ENCODE peak calls at places on chromosomes 16 and 17, in five cellular contexts. One of them, this sample, is unnamed.

GRCh38 chr17:81099888-81100287 is 64.9 kb downstream of the BAIAP2 start:
- DNase-seq in HepG2: no peak
- DNase-seq in K562: no peak
- DNase-seq in A549: no peak
- DNase-seq in H1: no peak
- DNase-seq in this sample: no peak

GRCh38 chr16:8885674-8886592 is 3.8 kb downstream of the LITAFD start:
- DNase-seq in K562: no peak
- DNase-seq in HepG2: peak; percentile 46
- DNase-seq in A549: no peak
- DNase-seq in H1: no peak
- DNase-seq in this sample: peak; percentile 51

GRCh38 chr17:62802531-62803205 is 5.4 kb downstream of the MARCHF10 start:
- DNase-seq in H1: no peak
- DNase-seq in K562: no peak
- DNase-seq in A549: no peak
- DNase-seq in HepG2: no peak
- DNase-seq in this sample: no peak

GRCh38 chr17:81239714-81240555 is 817 bp downstream of the NDUFAF8 start:
- DNase-seq in A549: peak; percentile 60
- DNase-seq in K562: peak; percentile 48
- DNase-seq in H1: no peak
- DNase-seq in HepG2: no peak
- DNase-seq in this sample: peak; percentile 6

GRCh38 chr16:81996664-81997529 is 14.4 kb downstream of the SDR42E1 start:
- DNase-seq in H1: no peak
- DNase-seq in A549: peak; percentile 51
- DNase-seq in HepG2: peak; percentile 52
- DNase-seq in K562: peak; percentile 45
- DNase-seq in this sample: peak; percentile 57

GRCh38 chr17:29433551-29433950 is 43.4 kb downstream of the TAOK1 start:
- DNase-seq in HepG2: no peak
- DNase-seq in H1: no peak
- DNase-seq in K562: no peak
- DNase-seq in A549: no peak
- DNase-seq in this sample: no peak

GRCh38 chr16:69859105-69859969 is 91.8 kb upstream of the CLEC18A start:
- DNase-seq in K562: peak; percentile 65
- DNase-seq in A549: peak; percentile 57
- DNase-seq in HepG2: peak; percentile 93
- DNase-seq in H1: peak; percentile 25
- DNase-seq in this sample: no peak

GRCh38 chr17:36136439-36136838 is 32.8 kb downstream of the CCL4 start:
- DNase-seq in HepG2: no peak
- DNase-seq in H1: no peak
- DNase-seq in K562: no peak
- DNase-seq in A549: no peak
- DNase-seq in this sample: no peak

GRCh38 chr17:49198206-49198605 is 12.2 kb downstream of the GNGT2 start:
- DNase-seq in HepG2: no peak
- DNase-seq in A549: no peak
- DNase-seq in H1: no peak
- DNase-seq in K562: no peak
- DNase-seq in this sample: no peak

GRCh38 chr16:84735846-84736586 is 36.2 kb downstream of the USP10 start:
- DNase-seq in K562: no peak
- DNase-seq in HepG2: peak; percentile 46
- DNase-seq in H1: no peak
- DNase-seq in A549: no peak
- DNase-seq in this sample: no peak

GRCh38 chr17:30605523-30605922 is 128.3 kb downstream of the GOSR1 start:
- DNase-seq in HepG2: no peak
- DNase-seq in K562: no peak
- DNase-seq in H1: no peak
- DNase-seq in A549: no peak
- DNase-seq in this sample: no peak

GRCh38 chr16:21156767-21157467 is 1.6 kb upstream of the LDAF1 start:
- DNase-seq in K562: peak; percentile 67
- DNase-seq in A549: peak; percentile 69
- DNase-seq in HepG2: peak; percentile 79
- DNase-seq in H1: no peak
- DNase-seq in this sample: peak; percentile 83

DNA sequence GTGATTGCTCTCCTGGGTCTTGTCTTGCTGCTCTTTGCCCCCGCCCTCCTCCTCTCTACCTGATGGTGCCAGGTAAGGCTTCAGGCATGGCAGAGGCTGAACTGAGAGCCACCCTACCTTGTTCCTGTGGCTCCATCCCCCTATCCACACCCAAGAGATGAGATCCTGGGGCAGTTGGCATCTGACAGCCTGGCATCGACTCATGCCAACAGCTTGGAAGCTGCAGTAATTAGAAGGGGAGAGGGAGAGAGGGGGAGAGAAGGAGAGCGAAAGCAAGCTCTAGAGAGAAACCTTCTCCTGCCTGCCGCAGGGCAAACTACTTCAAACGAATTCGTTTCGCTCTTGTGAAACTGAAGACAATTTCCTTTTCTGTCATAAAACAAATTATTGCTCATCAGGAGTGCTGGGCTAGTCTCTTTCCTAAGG is 13.8 kb upstream of the SP6 start:
- DNase-seq in HepG2: no peak
- DNase-seq in A549: no peak
- DNase-seq in H1: no peak
- DNase-seq in K562: no peak
- DNase-seq in this sample: no peak
- H3K27ac ChIP-seq in HepG2: no peak overlapping the region
- H3K27ac ChIP-seq in A549: peak overlapping the region; percentile 38
- H3K27ac ChIP-seq in H1: no peak overlapping the region
- H3K27ac ChIP-seq in K562: no peak overlapping the region
- H3K27ac ChIP-seq in this sample: no peak overlapping the region

GRCh38 chr16:47565454-47565853 is 104.3 kb downstream of the PHKB start:
- DNase-seq in HepG2: no peak
- DNase-seq in A549: no peak
- DNase-seq in H1: no peak
- DNase-seq in K562: no peak
- DNase-seq in this sample: peak; percentile 66
- TF ChIP-seq MAFK in HepG2: no peak
- TF ChIP-seq MAFK in A549: no peak
- TF ChIP-seq MAFK in H1: no peak
- TF ChIP-seq MAFK in K562: no peak
- TF ChIP-seq MAFK in this sample: no peak

DNA sequence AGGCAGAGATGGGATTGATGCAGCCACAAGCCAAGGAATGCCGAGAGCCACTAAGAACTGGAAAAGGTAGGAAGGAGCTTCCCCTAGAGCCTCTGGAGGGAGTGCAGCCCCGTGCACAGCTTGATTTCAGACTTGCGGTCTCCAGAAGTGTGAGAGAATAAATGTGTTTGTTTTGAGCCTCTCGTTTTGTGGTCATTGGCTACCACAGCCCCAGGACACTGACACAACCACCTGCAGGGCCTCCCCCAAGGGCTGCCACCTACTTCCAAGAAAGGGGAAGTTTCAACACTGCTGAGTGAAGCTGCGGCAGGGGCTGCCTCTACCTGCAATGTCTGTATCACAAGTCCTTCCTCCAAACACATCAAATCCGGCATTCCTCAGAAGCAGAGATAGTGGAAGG is 346.9 kb downstream of the C16orf95 start:
- DNase-seq in K562: no peak
- DNase-seq in HepG2: no peak
- DNase-seq in H1: no peak
- DNase-seq in A549: no peak
- DNase-seq in this sample: no peak
- TF ChIP-seq RFX5 in K562: no peak
- TF ChIP-seq RFX5 in HepG2: no peak
- TF ChIP-seq RFX5 in H1: no peak
- TF ChIP-seq RFX5 in A549: no peak
- TF ChIP-seq RFX5 in this sample: no peak

GRCh38 chr17:69716571-69716970 is 302.1 kb downstream of the MAP2K6 start:
- DNase-seq in K562: no peak
- DNase-seq in HepG2: no peak
- DNase-seq in H1: no peak
- DNase-seq in A549: no peak
- DNase-seq in this sample: no peak
- H3K27ac ChIP-seq in K562: no peak overlapping the region
- H3K27ac ChIP-seq in HepG2: no peak overlapping the region
- H3K27ac ChIP-seq in H1: no peak overlapping the region
- H3K27ac ChIP-seq in A549: no peak overlapping the region
- H3K27ac ChIP-seq in this sample: no peak overlapping the region

GRCh38 chr17:38427160-38427949 is 909 bp upstream of the ARHGAP23 start:
- DNase-seq in HepG2: no peak
- DNase-seq in H1: no peak
- DNase-seq in K562: no peak
- DNase-seq in A549: no peak
- DNase-seq in this sample: no peak

GRCh38 chr17:38430316-38430715 is 2.1 kb downstream of the ARHGAP23 start:
- DNase-seq in A549: no peak
- DNase-seq in K562: no peak
- DNase-seq in HepG2: no peak
- DNase-seq in H1: no peak
- DNase-seq in this sample: peak; percentile 67

GRCh38 chr17:38429476-38430100 is 1.3 kb downstream of the ARHGAP23 start:
- DNase-seq in HepG2: no peak
- DNase-seq in K562: no peak
- DNase-seq in A549: no peak
- DNase-seq in H1: no peak
- DNase-seq in this sample: no peak

GRCh38 chr17:38428150-38428642 is at the start of gene ARHGAP23:
- DNase-seq in K562: peak; percentile 90
- DNase-seq in A549: peak; percentile 60
- DNase-seq in HepG2: no peak
- DNase-seq in H1: no peak
- DNase-seq in this sample: peak; percentile 72

DNA sequence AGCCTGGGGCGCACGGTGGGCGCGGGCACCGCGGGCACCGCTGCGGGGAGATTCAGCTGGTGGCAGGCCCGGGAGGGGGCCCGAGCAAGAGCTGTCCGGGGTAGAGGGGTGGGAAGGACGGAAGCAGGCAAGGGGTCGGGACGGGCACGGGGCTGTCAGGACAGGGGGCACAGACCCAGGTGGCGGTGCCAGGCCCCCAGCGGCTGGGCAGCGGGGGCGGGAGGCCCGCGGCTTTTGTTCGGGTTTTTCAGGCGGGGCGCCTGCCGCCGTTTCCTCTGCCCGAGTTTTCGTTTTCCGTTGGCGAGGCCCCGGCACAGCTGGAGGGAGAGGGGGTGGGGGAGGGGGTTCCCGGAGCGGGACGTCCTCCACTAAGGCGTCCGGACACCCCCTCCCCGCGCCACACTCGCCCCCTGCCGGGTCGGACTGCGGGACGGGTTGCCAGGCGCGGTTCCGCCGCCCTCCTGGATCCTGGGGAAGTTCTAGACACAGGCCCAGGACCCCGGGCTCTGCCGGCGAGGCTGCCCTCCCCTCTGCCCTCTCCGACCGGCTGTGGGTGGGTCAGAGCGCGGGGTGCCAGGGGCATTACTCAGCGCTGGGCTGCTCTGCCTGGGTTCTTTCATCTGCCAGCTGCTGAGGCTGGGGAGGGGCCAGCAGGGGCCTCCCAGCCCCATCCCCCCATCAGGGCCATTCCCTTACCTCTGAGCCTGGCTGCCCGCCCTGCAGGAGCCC is 543 bp downstream of the ARHGAP23 start:
- DNase-seq in K562: no peak
- DNase-seq in HepG2: no peak
- DNase-seq in H1: no peak
- DNase-seq in A549: peak; percentile 67
- DNase-seq in this sample: peak; percentile 46
- TF ChIP-seq MAFK in K562: no peak
- TF ChIP-seq MAFK in HepG2: no peak
- TF ChIP-seq MAFK in H1: no peak
- TF ChIP-seq MAFK in A549: no peak
- TF ChIP-seq MAFK in this sample: no peak

This sample was measured in IMR-90.